ENCODE peak calls at places on chromosomes 2 and 18, in eight cellular contexts. T, I, F, A, G, X, B and J are unnamed samples.

GRCh38 chr18:48819781-48820482 is 130.8 kb downstream of the SMAD7 start:
- DNase-seq in T (no peak), I (no peak), F (no peak), A (peak), G (no peak), X (no peak), B (no peak), J (no peak)

GRCh38 chr2:66432801-66433694 is 1.9 kb upstream of the MEIS1 start:
- DNase-seq in T (peak), I (peak), F (no peak), A (peak), G (peak), X (peak), B (peak), J (peak)

GRCh38 chr2:144648837-144649485 is 129.0 kb upstream of the ZEB2 start:
- DNase-seq in T (peak), I (no peak), F (no peak), A (no peak), G (no peak), X (no peak), B (peak), J (no peak)

GRCh38 chr2:125745514-125745913 is 910.4 kb upstream of the GYPC start:
- DNase-seq in T (peak), I (peak), F (no peak), A (peak), G (peak), X (no peak), B (peak), J (peak)

GRCh38 chr2:178195390-178196166 is 1.3 kb downstream of the OSBPL6 start:
- DNase-seq in T (no peak), I (no peak), F (no peak), A (no peak), G (no peak), X (no peak), B (no peak), J (no peak)

GRCh38 chr2:69100220-69100723 is 87.3 kb downstream of the ANTXR1 start:
- DNase-seq in T (no peak), I (peak), F (no peak), A (no peak), G (no peak), X (no peak), B (no peak), J (peak)

GRCh38 chr2:235996419-235996818 is 171.8 kb downstream of the GBX2 start:
- DNase-seq in T (no peak), I (no peak), F (no peak), A (no peak), G (no peak), X (no peak), B (no peak), J (no peak)

GRCh38 chr2:239093487-239093886 is 245.6 kb downstream of the TWIST2 start:
- DNase-seq in T (no peak), I (no peak), F (no peak), A (no peak), G (no peak), X (no peak), B (no peak), J (no peak)

GRCh38 chr18:25180974-25181373 is 171.0 kb downstream of the ZNF521 start:
- DNase-seq in T (peak), I (no peak), F (no peak), A (no peak), G (no peak), X (no peak), B (no peak), J (no peak)

GRCh38 chr2:175010848-175011254 is 5.7 kb upstream of the CHN1 start:
- DNase-seq in T (no peak), I (no peak), F (no peak), A (no peak), G (no peak), X (peak), B (no peak), J (no peak)

GRCh38 chr2:34291076-34291475 is 692.0 kb upstream of the FAM98A start:
- DNase-seq in T (no peak), I (no peak), F (no peak), A (no peak), G (no peak), X (no peak), B (no peak), J (no peak)

GRCh38 chr2:179263460-179264237 is 983 bp downstream of the SESTD1 start:
- DNase-seq in T (peak), I (peak), F (no peak), A (peak), G (peak), X (peak), B (peak), J (peak)

GRCh38 chr2:226781471-226781870 is 18.1 kb downstream of the IRS1 start:
- DNase-seq in T (no peak), I (no peak), F (no peak), A (no peak), G (no peak), X (peak), B (peak), J (peak)

GRCh38 chr18:10274327-10274726 is 180.1 kb upstream of the APCDD1 start:
- DNase-seq in T (no peak), I (peak), F (no peak), A (no peak), G (no peak), X (no peak), B (no peak), J (peak)

GRCh38 chr2:199468561-199469513 is 11.1 kb upstream of the SATB2 start:
- DNase-seq in T (peak), I (no peak), F (no peak), A (peak), G (no peak), X (no peak), B (peak), J (peak)

GRCh38 chr2:205245652-205246051 is 436.6 kb upstream of the NRP2 start:
- DNase-seq in T (no peak), I (peak), F (no peak), A (no peak), G (no peak), X (peak), B (no peak), J (peak)

GRCh38 chr2:130977461-130978050 is 115.7 kb downstream of the FAM168B start:
- DNase-seq in T (no peak), I (no peak), F (no peak), A (no peak), G (no peak), X (no peak), B (no peak), J (no peak)

GRCh38 chr2:102027036-102027702 is 35.4 kb downstream of the IL1R2 start:
- DNase-seq in T (no peak), I (peak), F (no peak), A (no peak), G (peak), X (peak), B (no peak), J (peak)

GRCh38 chr18:74493689-74494088 is 2.5 kb upstream of the CNDP2 start:
- DNase-seq in T (peak), I (peak), F (peak), A (peak), G (no peak), X (peak), B (peak), J (peak)
- H3K9ac ChIP-seq in T (no peak), I (no peak), F (no peak), A (no peak), G (no peak), X (no peak), B (no peak), J (no peak)

GRCh38 chr2:53998834-53999233 is 28.0 kb upstream of the PSME4 start:
- DNase-seq in T (no peak), I (no peak), F (no peak), A (no peak), G (no peak), X (no peak), B (no peak), J (no peak)

GRCh38 chr2:53994735-53995538 is 24.1 kb upstream of the PSME4 start:
- DNase-seq in T (no peak), I (no peak), F (no peak), A (no peak), G (no peak), X (no peak), B (no peak), J (no peak)

GRCh38 chr2:54000524-54000923 is 29.7 kb upstream of the PSME4 start:
- DNase-seq in T (no peak), I (no peak), F (no peak), A (no peak), G (no peak), X (peak), B (no peak), J (no peak)

GRCh38 chr2:54000122-54000521 is 29.3 kb upstream of the PSME4 start:
- DNase-seq in T (peak), I (no peak), F (no peak), A (no peak), G (no peak), X (no peak), B (no peak), J (no peak)
- H3K4me3 ChIP-seq in T (no peak), I (no peak), F (no peak), A (no peak), G (no peak), X (no peak), B (no peak), J (no peak)

DNA sequence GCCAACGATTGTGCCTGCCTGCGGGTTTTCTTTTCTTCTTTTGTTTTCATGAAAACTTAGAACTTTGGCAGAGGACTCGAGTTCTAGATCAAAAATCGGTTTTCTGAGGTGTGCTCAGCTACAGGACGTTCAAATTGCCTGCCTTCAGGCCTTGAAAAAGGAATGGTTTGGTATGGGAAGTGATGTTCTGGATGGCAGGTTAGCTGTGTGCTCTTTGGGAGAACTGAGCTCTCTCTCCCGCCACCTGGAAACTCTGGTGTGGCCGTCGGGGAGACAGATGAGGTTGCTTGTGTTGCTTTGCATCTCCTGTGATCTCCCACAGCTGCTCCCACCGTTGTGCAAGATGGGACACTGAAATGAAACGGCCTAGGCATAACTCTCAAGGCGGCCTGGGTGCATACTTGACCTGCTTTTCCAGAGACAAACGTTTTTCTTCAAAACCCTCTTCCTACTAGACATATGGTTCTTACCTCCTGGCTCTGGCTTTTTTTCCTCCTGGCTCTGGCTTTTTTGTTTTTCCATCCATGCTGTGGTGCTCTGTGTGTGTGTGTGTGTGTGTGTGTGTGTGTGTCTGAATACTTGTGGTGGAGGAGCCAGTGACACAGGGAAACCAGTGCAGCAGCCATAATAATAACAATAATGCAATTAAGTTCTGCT is 2.0 kb downstream of the FMNL2 start:
- DNase-seq in T (peak), I (peak), F (no peak), A (peak), G (peak), X (peak), B (peak), J (peak)
- H3K9ac ChIP-seq in T (peak), I (peak), F (peak), A (peak), G (no peak), X (no peak), B (no peak), J (peak)

GRCh38 chr18:77055429-77056310 is 76.9 kb downstream of the MBP start:
- DNase-seq in T (no peak), I (no peak), F (no peak), A (no peak), G (no peak), X (no peak), B (no peak), J (no peak)

GRCh38 chr18:77054288-77054605 is 78.3 kb downstream of the MBP start:
- DNase-seq in T (no peak), I (no peak), F (no peak), A (no peak), G (no peak), X (no peak), B (no peak), J (no peak)

GRCh38 chr18:77056399-77057015 is 76.1 kb downstream of the MBP start:
- DNase-seq in T (peak), I (peak), F (no peak), A (no peak), G (no peak), X (no peak), B (peak), J (no peak)

GRCh38 chr18:77053616-77054287 is 78.8 kb downstream of the MBP start:
- DNase-seq in T (no peak), I (no peak), F (no peak), A (no peak), G (no peak), X (no peak), B (no peak), J (no peak)

DNA sequence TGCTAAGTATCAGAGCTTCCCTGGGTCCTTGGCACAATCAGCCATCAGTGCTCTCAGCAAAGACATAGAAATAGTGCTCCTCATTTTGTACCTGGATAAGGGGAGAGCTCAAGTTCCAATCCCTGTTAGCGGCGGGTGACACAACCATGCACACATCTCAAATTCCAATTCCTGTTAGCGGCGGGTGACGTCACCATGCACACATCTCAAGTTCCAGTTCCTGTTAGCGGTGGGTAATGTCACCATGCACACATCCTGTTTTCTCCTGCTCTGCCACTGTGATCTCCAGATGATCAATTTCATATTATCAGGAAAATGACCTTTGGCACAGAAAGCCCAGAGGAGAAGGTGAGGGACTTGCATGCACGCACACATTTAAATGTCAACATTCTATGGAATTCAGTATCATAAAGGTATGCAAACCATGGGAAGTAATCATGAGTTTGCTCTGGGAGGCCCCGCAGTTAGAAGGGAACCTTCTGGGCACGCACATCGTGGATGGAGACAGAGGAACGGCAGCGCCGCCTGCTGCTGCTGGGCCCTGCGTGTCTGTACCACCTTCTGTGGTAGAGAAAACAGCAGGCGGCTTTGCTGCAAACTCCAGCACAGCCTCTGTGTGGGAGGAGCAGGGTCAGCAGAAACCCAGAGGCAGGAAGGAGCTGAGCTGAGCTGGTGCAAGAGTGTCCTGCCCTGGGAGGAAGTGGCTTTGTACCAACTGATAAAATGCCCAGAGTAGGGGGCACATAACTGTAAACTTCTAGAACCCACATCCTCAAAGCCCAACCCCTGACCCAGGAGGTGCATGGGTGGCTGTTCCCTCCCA is 77.8 kb downstream of the MBP start:
- DNase-seq in T (peak), I (peak), F (no peak), A (no peak), G (peak), X (peak), B (peak), J (peak)
- H3K4me3 ChIP-seq in T (no peak), I (no peak), F (no peak), A (no peak), G (no peak), X (no peak), B (no peak), J (no peak)

GRCh38 chr2:18444806-18445205 is 115.6 kb downstream of the RDH14 start:
- DNase-seq in T (no peak), I (no peak), F (no peak), A (no peak), G (no peak), X (no peak), B (no peak), J (no peak)
- H3K9ac ChIP-seq in T (no peak), I (no peak), F (no peak), A (no peak), G (no peak), X (no peak), B (no peak), J (peak)

GRCh38 chr2:61889212-61889956 is 928 bp upstream of the CCT4 start:
- DNase-seq in T (no peak), I (no peak), F (no peak), A (no peak), G (peak), X (no peak), B (peak), J (no peak)
- H3K4me3 ChIP-seq in T (no peak), I (peak), F (peak), A (peak), G (no peak), X (peak), B (peak), J (peak)

DNA sequence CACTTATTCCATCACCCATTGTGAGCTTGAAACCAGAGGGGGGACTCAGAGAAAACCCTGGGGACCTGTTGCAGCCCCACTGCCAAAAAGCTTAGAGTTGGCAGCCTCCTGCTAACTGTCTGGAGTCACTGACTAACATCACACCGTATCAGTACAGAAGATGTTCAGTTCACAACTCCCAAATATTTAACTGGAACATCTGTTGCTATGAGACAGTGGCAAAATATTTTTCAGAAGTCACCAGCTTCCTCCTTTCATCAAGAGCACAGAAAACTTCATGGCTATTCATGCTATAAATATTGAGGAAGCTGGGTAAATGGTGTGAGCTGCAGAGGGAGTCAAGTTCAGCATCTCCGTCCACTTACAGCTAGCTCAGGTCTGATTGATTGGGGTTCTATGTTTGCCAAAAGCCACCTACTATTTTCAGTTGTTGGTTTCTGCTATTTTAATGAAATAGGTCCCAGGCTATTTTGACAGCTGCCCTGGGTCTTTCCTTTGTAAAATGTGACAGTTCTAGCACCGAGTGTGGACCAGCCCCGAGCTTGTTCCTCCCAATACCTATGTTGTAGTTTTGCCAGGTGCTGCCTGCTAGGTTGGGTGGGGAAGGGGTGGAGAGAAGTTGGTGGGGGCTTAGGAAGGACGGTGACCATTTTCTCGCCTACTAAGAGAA is 9.8 kb downstream of the TUBB6 start:
- DNase-seq in T (no peak), I (peak), F (no peak), A (no peak), G (peak), X (peak), B (no peak), J (peak)
- H3K9ac ChIP-seq in T (no peak), I (peak), F (no peak), A (no peak), G (no peak), X (no peak), B (no peak), J (peak)

DNA sequence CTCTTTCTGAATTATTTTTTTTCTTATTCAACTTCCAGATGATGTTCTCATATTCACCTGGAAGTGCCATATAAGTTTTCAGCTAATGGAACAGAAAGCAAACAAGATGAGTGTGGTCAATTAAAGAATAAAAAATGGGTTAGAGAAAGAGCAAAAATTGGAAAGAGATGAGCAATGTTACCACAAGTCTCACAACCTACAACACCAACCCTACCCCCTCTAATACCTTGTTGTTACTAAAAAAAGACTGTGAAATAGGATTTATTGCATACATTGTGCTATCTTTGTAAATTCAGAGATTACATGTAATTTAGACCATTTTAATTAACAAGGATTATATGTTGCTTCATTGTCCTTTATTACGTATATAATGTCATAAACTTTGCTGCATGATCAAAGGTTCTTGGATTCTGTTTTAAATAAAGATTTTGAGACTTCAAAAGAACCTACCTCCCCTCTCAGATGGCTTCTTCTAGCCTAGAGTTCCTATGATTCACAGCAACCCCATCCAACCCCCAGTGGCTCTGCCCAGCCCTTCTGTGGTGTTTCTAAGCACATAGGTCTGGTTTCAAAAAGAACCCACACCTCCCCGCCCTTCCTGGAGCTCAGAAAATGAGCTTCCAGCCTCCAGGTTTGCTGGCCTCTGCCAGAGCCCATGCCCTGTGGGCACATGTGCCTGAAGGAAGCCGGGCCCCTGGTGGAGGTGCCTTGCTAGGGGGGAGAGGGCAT is 24.7 kb downstream of the LGALSL start:
- DNase-seq in T (no peak), I (no peak), F (no peak), A (no peak), G (no peak), X (no peak), B (no peak), J (no peak)
- H3K4me3 ChIP-seq in T (no peak), I (no peak), F (no peak), A (no peak), G (no peak), X (no peak), B (no peak), J (no peak)

GRCh38 chr2:20049631-20050030 is 1.8 kb downstream of the LAPTM4A start:
- DNase-seq in T (peak), I (peak), F (no peak), A (no peak), G (no peak), X (peak), B (peak), J (peak)
- H3K9ac ChIP-seq in T (peak), I (peak), F (no peak), A (peak), G (peak), X (peak), B (peak), J (peak)

GRCh38 chr2:30628341-30628740 is 178.9 kb downstream of the CAPN13 start:
- DNase-seq in T (no peak), I (peak), F (no peak), A (no peak), G (no peak), X (peak), B (no peak), J (peak)
- H3K4me3 ChIP-seq in T (no peak), I (no peak), F (no peak), A (peak), G (no peak), X (no peak), B (no peak), J (no peak)